ENCODE peak calls at places on chromosomes 7 and 10, in seven cellular contexts. C is HepG2, Z is mammary epithelial cell, W is left ventricle myocardium inferior, B is thoracic aorta, N is tibial nerve, R is right lobe of liver. Y is an unnamed sample. For H3K4me1, the result is how much of the 10 kb centered on the place peaks cover.

GRCh38 chr10:3757638-3758490 is 27.1 kb downstream of the KLF6 start:
- DNase-seq in B (no peak), W (no peak), R (no peak), Z (peak), C (no peak), N (no peak), Y (no peak)

GRCh38 chr10:104938031-104938430 is 296.9 kb downstream of the SORCS3 start:
- DNase-seq in W (no peak), C (no peak), N (no peak), B (no peak), R (no peak), Z (no peak), Y (no peak)

GRCh38 chr10:119459681-119460340 is 82.7 kb downstream of the RGS10 start:
- DNase-seq in R (no peak), Z (no peak), W (no peak), B (no peak), C (no peak), N (no peak), Y (no peak)

GRCh38 chr7:20598479-20599419 is 16.7 kb upstream of the ABCB5 start:
- DNase-seq in Z (peak), R (no peak), C (peak), W (no peak), N (no peak), B (no peak), Y (peak)

GRCh38 chr7:74206589-74207120 is 3.2 kb upstream of the LAT2 start:
- DNase-seq in N (peak), C (peak), B (peak), W (peak), R (peak), Z (peak), Y (peak)

GRCh38 chr7:44288811-44289340 is 36.5 kb downstream of the CAMK2B start:
- DNase-seq in W (peak), Z (no peak), C (no peak), R (peak), N (peak), B (no peak), Y (peak)

GRCh38 chr10:127776816-127777215 is 39.8 kb downstream of the FOXI2 start:
- DNase-seq in R (no peak), C (no peak), B (no peak), Z (peak), W (no peak), N (no peak), Y (no peak)

GRCh38 chr7:26397786-26398435 is 106.2 kb downstream of the SNX10 start:
- DNase-seq in R (peak), B (no peak), Z (no peak), C (no peak), N (no peak), W (peak), Y (peak)

GRCh38 chr7:71636329-71636728 is 504.4 kb downstream of the GALNT17 start:
- DNase-seq in Z (no peak), W (no peak), R (no peak), C (no peak), B (no peak), N (no peak), Y (no peak)

GRCh38 chr7:57774300-57774699 is 324.3 kb downstream of the ZNF716 start:
- DNase-seq in N (no peak), R (no peak), B (no peak), C (no peak), Z (no peak), W (no peak), Y (no peak)

GRCh38 chr10:48589266-48589665 is 15.6 kb downstream of the ARHGAP22 start:
- DNase-seq in R (no peak), B (no peak), C (no peak), Z (peak), N (no peak), W (no peak), Y (no peak)

GRCh38 chr7:71303566-71303965 is 171.6 kb downstream of the GALNT17 start:
- DNase-seq in C (no peak), B (no peak), R (no peak), N (no peak), Z (no peak), W (no peak), Y (no peak)

GRCh38 chr10:21191512-21191911 is 294.4 kb upstream of the NEBL start:
- DNase-seq in N (no peak), R (no peak), B (no peak), Z (peak), C (no peak), W (no peak), Y (no peak)

GRCh38 chr10:105063796-105064195 is 422.7 kb downstream of the SORCS3 start:
- DNase-seq in C (peak), B (no peak), R (no peak), N (no peak), W (peak), Z (peak), Y (peak)

GRCh38 chr7:37943905-37944736 is 23.7 kb downstream of the EPDR1 start:
- DNase-seq in Z (peak), B (no peak), W (no peak), R (peak), C (peak), N (no peak), Y (no peak)

GRCh38 chr10:88553116-88553752 is 29.9 kb downstream of the RNLS start:
- DNase-seq in Z (peak), W (no peak), R (peak), B (no peak), N (peak), C (peak), Y (peak)

GRCh38 chr7:13988011-13988410 is 1.5 kb downstream of the ETV1 start:
- DNase-seq in C (no peak), B (no peak), W (no peak), N (no peak), Z (peak), R (no peak), Y (no peak)

GRCh38 chr7:132537451-132537850 is 38.8 kb downstream of the PLXNA4 start:
- DNase-seq in W (no peak), R (no peak), Z (no peak), N (no peak), B (no peak), C (no peak), Y (no peak)

GRCh38 chr10:128526793-128527375 is 400.7 kb upstream of the MKI67 start:
- DNase-seq in R (no peak), W (no peak), Z (no peak), C (no peak), N (no peak), B (no peak), Y (no peak)

GRCh38 chr7:108415821-108416536 is 40.3 kb downstream of the NRCAM start:
- DNase-seq in C (no peak), B (no peak), N (no peak), W (no peak), Z (peak), R (no peak), Y (no peak)

GRCh38 chr10:63707254-63707910 is 186.2 kb downstream of the REEP3 start:
- DNase-seq in W (no peak), N (no peak), C (peak), B (no peak), Z (peak), R (no peak), Y (no peak)

GRCh38 chr7:66303454-66304160 is 98.5 kb downstream of the TPST1 start:
- DNase-seq in B (no peak), Z (no peak), N (no peak), R (no peak), W (no peak), C (no peak), Y (no peak)

GRCh38 chr10:103982639-103983038 is 15.7 kb downstream of the SLK start:
- DNase-seq in C (peak), B (no peak), R (no peak), N (no peak), W (no peak), Z (no peak), Y (peak)

GRCh38 chr7:47149208-47149864 is 432.6 kb downstream of the TNS3 start:
- DNase-seq in B (no peak), C (no peak), N (no peak), Z (no peak), R (no peak), W (no peak), Y (no peak)

GRCh38 chr10:26437637-26438461 is at the start of gene APBB1IP:
- DNase-seq in B (no peak), C (no peak), Z (no peak), R (peak), N (peak), W (peak), Y (no peak)

GRCh38 chr7:142323706-142324105 is 65.8 kb upstream of the PRSS58 start:
- DNase-seq in B (no peak), R (no peak), Z (peak), C (peak), W (no peak), N (no peak), Y (peak)

GRCh38 chr10:88064608-88065383 is 201.4 kb downstream of the PTEN start:
- DNase-seq in W (peak), C (no peak), Z (no peak), R (peak), N (peak), B (peak), Y (no peak)

GRCh38 chr10:95530021-95530420 is 31.1 kb downstream of the SORBS1 start:
- DNase-seq in R (no peak), Z (no peak), W (no peak), N (no peak), C (no peak), B (no peak), Y (no peak)

GRCh38 chr10:113454341-113455061 is 98.4 kb upstream of the HABP2 start:
- DNase-seq in W (peak), B (no peak), C (peak), Z (no peak), N (no peak), R (peak), Y (peak)

GRCh38 chr7:124031919-124032318 is 948 bp downstream of the TMEM229A start:
- DNase-seq in C (no peak), R (no peak), W (no peak), Z (no peak), B (no peak), N (no peak), Y (no peak)

GRCh38 chr10:102170602-102171001 is 18.4 kb downstream of the NOLC1 start:
- DNase-seq in C (no peak), Z (no peak), N (no peak), B (no peak), R (no peak), W (no peak), Y (no peak)

GRCh38 chr7:151076863-151077704 is 3.5 kb downstream of the FASTK start:
- DNase-seq in N (no peak), Z (no peak), C (no peak), B (no peak), W (no peak), R (no peak), Y (peak)
- TF ChIP-seq CTCF in N (no peak), Z (peak), C (peak), B (no peak), W (peak), R (no peak), Y (peak)

DNA sequence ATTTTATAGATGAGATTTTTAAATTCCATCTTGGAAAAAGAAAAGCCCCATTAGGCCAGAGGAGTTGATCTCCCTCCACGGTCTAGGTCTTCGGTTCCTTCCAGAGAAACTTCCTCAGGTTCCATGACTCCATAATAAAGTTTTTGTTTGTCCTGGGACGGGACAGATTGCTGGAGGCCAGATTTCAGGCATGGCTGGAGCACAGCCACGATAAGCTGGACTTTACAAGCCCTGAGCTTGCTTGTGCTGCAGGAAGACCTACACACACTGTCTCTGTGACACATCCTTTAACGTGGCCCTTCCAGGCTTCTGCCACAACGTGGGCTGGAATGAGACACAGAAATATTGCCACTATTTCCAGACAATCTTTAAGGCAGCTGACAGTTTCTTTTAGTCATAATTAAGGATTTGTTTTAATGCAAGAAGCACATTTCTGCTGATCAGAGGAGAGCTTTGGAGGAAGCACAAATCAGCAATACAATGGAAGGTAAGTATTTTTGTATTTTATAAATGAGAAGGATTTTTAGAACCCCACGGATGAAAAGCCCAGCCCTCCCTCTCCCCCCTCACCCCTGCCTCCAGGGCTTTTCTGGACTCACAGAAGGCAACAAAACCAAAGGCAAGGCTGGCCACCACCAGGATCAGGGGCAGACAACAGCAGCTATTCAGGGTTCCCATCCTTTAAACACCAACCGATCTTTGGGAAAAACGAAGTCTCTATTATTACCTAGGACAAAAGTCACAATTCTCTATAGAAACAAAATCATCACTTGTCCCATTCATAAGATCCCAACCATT is 6.5 kb downstream of the CTBP2 start:
- DNase-seq in B (no peak), Z (no peak), R (no peak), C (no peak), W (no peak), N (no peak), Y (no peak)
- H3K4me1 ChIP-seq in B (half or more), Z (half or more), R (under half), C (under half), W (half or more), N (under half), Y (under half)

GRCh38 chr7:141071260-141071854 is 2.5 kb upstream of the TMEM178B start:
- DNase-seq in Z (no peak), R (peak), W (peak), C (peak), B (no peak), N (no peak), Y (peak)
- H3K4me3 ChIP-seq in Z (peak), R (peak), W (peak), C (no peak), B (peak), N (peak), Y (peak)

GRCh38 chr10:28541695-28542365 is 8.9 kb downstream of the WAC start:
- DNase-seq in Z (no peak), W (no peak), B (no peak), N (no peak), R (no peak), C (no peak), Y (no peak)
- TF ChIP-seq CTCF in Z (peak), W (peak), B (no peak), N (no peak), R (no peak), C (no peak), Y (no peak)

GRCh38 chr10:71231196-71231595 is 18.8 kb downstream of the UNC5B start:
- DNase-seq in W (no peak), Z (no peak), C (no peak), B (no peak), R (no peak), N (no peak), Y (no peak)
- H3K4me1 ChIP-seq in W (half or more), Z (under half), C (under half), B (under half), R (under half), N (under half), Y (half or more)

GRCh38 chr7:22200238-22200637 is 156.7 kb downstream of the RAPGEF5 start:
- DNase-seq in W (no peak), R (no peak), C (no peak), B (no peak), Z (peak), N (no peak), Y (no peak)

GRCh38 chr7:22197376-22197775 is 159.6 kb downstream of the RAPGEF5 start:
- DNase-seq in C (no peak), R (no peak), N (no peak), B (no peak), W (no peak), Z (no peak), Y (no peak)

GRCh38 chr7:22202141-22202540 is 154.8 kb downstream of the RAPGEF5 start:
- DNase-seq in R (no peak), W (no peak), C (no peak), Z (no peak), N (no peak), B (no peak), Y (no peak)

GRCh38 chr7:22201182-22201880 is 155.6 kb downstream of the RAPGEF5 start:
- DNase-seq in R (no peak), W (no peak), B (no peak), Z (no peak), N (no peak), C (no peak), Y (no peak)

GRCh38 chr7:22200777-22201176 is 156.2 kb downstream of the RAPGEF5 start:
- DNase-seq in C (no peak), R (no peak), Z (no peak), W (no peak), B (no peak), N (no peak), Y (no peak)
- H3K4me3 ChIP-seq in C (no peak), R (no peak), Z (no peak), W (no peak), B (no peak), N (no peak), Y (no peak)

DNA sequence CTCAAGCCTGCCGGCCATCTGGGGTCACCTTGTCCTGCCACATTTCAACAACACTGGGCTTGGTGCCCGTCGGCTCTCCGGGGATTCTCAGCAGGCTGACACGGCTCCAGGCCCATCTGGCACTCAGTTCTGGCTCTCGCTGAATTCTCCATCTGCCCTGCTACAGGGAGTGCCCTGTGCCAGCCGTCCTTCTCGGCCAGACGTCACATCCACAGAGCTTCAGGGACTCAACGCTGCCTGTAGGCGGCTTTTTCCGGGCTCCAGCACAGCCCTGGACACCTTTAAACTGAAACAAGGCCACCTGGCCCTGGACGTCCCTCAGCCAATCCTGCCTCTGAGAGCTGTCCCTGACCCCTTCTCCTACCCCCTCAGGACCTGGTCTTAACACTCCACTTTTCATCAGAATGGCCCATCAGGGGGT is 43.0 kb downstream of the TMEM130 start:
- DNase-seq in W (peak), B (peak), R (peak), Z (no peak), C (no peak), N (no peak), Y (no peak)
- TF ChIP-seq CTCF in W (peak), B (peak), R (no peak), Z (peak), C (no peak), N (no peak), Y (no peak)

GRCh38 chr10:77419056-77419455 is 218.6 kb downstream of the KCNMA1 start:
- DNase-seq in C (no peak), B (no peak), W (no peak), R (no peak), Z (no peak), N (no peak), Y (no peak)
- H3K4me1 ChIP-seq in C (under half), B (half or more), W (under half), R (under half), Z (under half), N (under half), Y (half or more)